ENCODE peak calls at places on chromosomes 6 and 20, in seven cellular contexts. T is body of pancreas, G is breast epithelium, O is right lobe of liver, W is Peyer's patch, L is GM12892, X is A549. U is an unnamed sample.
A peak's percentile ranks its signal among the peaks of the same experiment; 100 is the strongest.

GRCh38 chr6:1496836-1497592 is 107.6 kb downstream of the FOXF2 start:
- DNase-seq in T (no peak), G (no peak), O (no peak), W (no peak), L (no peak), X (no peak), U (no peak)

GRCh38 chr6:143964667-143965066 is 43.4 kb downstream of the PLAGL1 start:
- DNase-seq in T (no peak), G (no peak), O (no peak), W (no peak), L (no peak), X (no peak), U (no peak)

GRCh38 chr6:8238772-8239683 is 136.7 kb upstream of the EEF1E1 start:
- DNase-seq in T (no peak), G (no peak), O (no peak), W (no peak), L (no peak), X (no peak), U (no peak)

GRCh38 chr6:34553146-34553545 is 3.0 kb downstream of the SPDEF start:
- DNase-seq in T (no peak), G (no peak), O (no peak), W (no peak), L (no peak), X (no peak), U (no peak)

GRCh38 chr6:34003962-34004361 is 141.9 kb downstream of the GRM4 start:
- DNase-seq in T (no peak), G (no peak), O (no peak), W (no peak), L (no peak), X (no peak), U (no peak)

GRCh38 chr6:138231399-138231886 is 13.2 kb upstream of the PBOV1 start:
- DNase-seq in T (peak; percentile 70), G (no peak), O (no peak), W (no peak), L (no peak), X (no peak), U (no peak)

GRCh38 chr20:49172413-49172812 is 15.7 kb downstream of the STAU1 start:
- DNase-seq in T (no peak), G (no peak), O (no peak), W (no peak), L (no peak), X (no peak), U (no peak)

GRCh38 chr6:33905081-33905609 is 101.3 kb upstream of the MLN start:
- DNase-seq in T (no peak), G (no peak), O (no peak), W (peak; percentile 75), L (no peak), X (no peak), U (no peak)

GRCh38 chr20:61253640-61254511 is 1.8 kb downstream of the CDH4 start:
- DNase-seq in T (no peak), G (no peak), O (no peak), W (no peak), L (no peak), X (peak; percentile 11), U (no peak)

GRCh38 chr6:26311385-26312095 is 53.5 kb upstream of the BTN3A2 start:
- DNase-seq in T (peak; percentile 47), G (no peak), O (no peak), W (peak; percentile 59), L (no peak), X (peak; percentile 82), U (no peak)
- TF ChIP-seq POLR2A in T (no peak), G (no peak), O (no peak), W (no peak), L (no peak), X (no peak), U (no peak)

GRCh38 chr20:41818991-41819390 is 200.8 kb upstream of the CHD6 start:
- DNase-seq in T (no peak), G (no peak), O (no peak), W (no peak), L (no peak), X (no peak), U (peak; percentile 60)
- TF ChIP-seq POLR2A in T (no peak), G (no peak), O (no peak), W (no peak), L (no peak), X (no peak), U (no peak)

GRCh38 chr6:31532644-31533454 is 4.1 kb downstream of the MCCD1 start:
- DNase-seq in T (no peak), G (no peak), O (no peak), W (no peak), L (no peak), X (no peak), U (no peak)
- TF ChIP-seq POLR2A in T (no peak), G (no peak), O (no peak), W (no peak), L (peak; percentile 17), X (no peak), U (no peak)

GRCh38 chr6:31399589-31400466 is 3.6 kb upstream of the MICA start:
- DNase-seq in T (peak; percentile 92), G (peak; percentile 92), O (peak; percentile 93), W (peak; percentile 95), L (peak; percentile 50), X (peak; percentile 88), U (peak; percentile 97)
- TF ChIP-seq POLR2A in T (peak; percentile 65), G (no peak), O (peak; percentile 72), W (peak; percentile 66), L (no peak), X (peak; percentile 45), U (peak; percentile 27)

GRCh38 chr20:47358672-47359532 is 2.4 kb upstream of the ZMYND8 start:
- DNase-seq in T (peak; percentile 92), G (peak; percentile 97), O (peak; percentile 92), W (peak; percentile 91), L (no peak), X (peak; percentile 97), U (peak; percentile 95)
- TF ChIP-seq POLR2A in T (peak; percentile 81), G (peak; percentile 26), O (peak; percentile 91), W (peak; percentile 66), L (no peak), X (peak; percentile 46), U (no peak)

GRCh38 chr20:50379049-50379990 is 130.9 kb upstream of the PTPN1 start:
- DNase-seq in T (peak; percentile 96), G (peak; percentile 94), O (peak; percentile 92), W (peak; percentile 94), L (no peak), X (no peak), U (peak; percentile 98)
- TF ChIP-seq POLR2A in T (peak; percentile 84), G (peak; percentile 82), O (peak; percentile 79), W (peak; percentile 86), L (no peak), X (no peak), U (peak; percentile 76)

DNA sequence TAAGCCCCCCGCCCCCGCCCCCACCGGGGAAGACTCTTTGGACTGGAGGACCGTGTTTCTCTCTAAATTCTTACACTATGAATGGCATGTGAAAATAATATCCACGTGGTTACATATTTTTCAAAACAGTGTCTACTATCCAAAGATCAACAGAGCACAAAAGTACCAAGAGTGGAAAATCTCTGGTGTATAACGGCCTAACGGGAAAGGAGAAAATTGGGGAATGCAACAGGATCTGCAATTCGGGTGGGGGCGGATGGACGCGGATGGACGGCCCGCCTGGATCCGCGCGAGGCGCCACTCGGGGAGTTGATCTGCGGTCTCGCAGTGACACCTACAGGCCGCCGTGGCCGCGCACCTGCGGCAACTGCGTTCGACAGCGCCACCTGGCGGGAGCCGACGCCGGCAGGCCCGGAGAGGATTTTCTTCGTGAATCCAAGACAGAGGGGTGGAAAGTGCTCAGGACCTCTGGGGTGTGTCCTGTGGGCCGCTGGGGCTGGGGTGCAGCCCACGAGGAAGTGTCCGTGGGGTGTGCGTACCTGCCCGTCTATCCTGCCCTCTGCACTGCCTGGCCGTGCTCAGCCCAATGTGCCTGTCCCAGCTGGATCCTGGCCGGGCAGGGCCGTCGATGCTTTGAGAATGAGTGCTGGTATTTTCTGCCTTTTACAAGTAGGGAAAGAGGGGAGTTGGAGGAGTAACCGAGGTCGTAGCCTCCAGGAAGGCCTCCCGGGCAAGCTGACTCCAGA is 18.6 kb downstream of the ANKRD60 start:
- DNase-seq in T (peak; percentile 82), G (peak; percentile 60), O (peak; percentile 81), W (peak; percentile 92), L (peak; percentile 95), X (peak; percentile 78), U (peak; percentile 93)
- TF ChIP-seq POLR2A in T (no peak), G (no peak), O (no peak), W (no peak), L (no peak), X (no peak), U (no peak)

GRCh38 chr6:166927942-166928643 is 28.3 kb downstream of the RNASET2 start:
- DNase-seq in T (no peak), G (no peak), O (no peak), W (no peak), L (no peak), X (no peak), U (no peak)

GRCh38 chr6:166928644-166929515 is 27.5 kb downstream of the RNASET2 start:
- DNase-seq in T (no peak), G (no peak), O (no peak), W (no peak), L (no peak), X (no peak), U (no peak)

GRCh38 chr6:166926748-166927147 is 29.6 kb downstream of the RNASET2 start:
- DNase-seq in T (no peak), G (no peak), O (no peak), W (no peak), L (no peak), X (no peak), U (no peak)

GRCh38 chr6:166925141-166925996 is 31.0 kb downstream of the RNASET2 start:
- DNase-seq in T (no peak), G (no peak), O (no peak), W (no peak), L (no peak), X (no peak), U (no peak)

GRCh38 chr6:166927240-166927941 is 29.0 kb downstream of the RNASET2 start:
- DNase-seq in T (no peak), G (no peak), O (no peak), W (no peak), L (no peak), X (no peak), U (no peak)
- TF ChIP-seq POLR2A in T (no peak), G (no peak), O (no peak), W (no peak), L (no peak), X (no peak), U (no peak)

GRCh38 chr20:38132910-38133501 is 32.1 kb downstream of the TGM2 start:
- DNase-seq in T (no peak), G (no peak), O (no peak), W (no peak), L (no peak), X (no peak), U (no peak)
- TF ChIP-seq POLR2A in T (no peak), G (no peak), O (peak; percentile 21), W (no peak), L (no peak), X (no peak), U (no peak)